ENCODE peak calls at places on chromosome 19, in eight cellular contexts. One of them, this sample, is unnamed.

GRCh38 chr19:28705008-28705407 is 507.9 kb downstream of the UQCRFS1 start:
- DNase-seq in activated CD8-positive, alpha-beta memory T cell treated with anti-CD3 and anti-CD28 coated beads for 1 hour: no peak
- DNase-seq in NCI-H1417: no peak
- DNase-seq in PC-3: peak
- DNase-seq in GM20000: no peak
- DNase-seq in posterior vena cava: no peak
- DNase-seq in NCI-H345: peak
- DNase-seq in activated CD4-positive, CD25-positive, alpha-beta regulatory T cell treated with anti-CD3 and anti-CD28 coated beads, Interleukin-2, amount 50 U/mL, for 16 hours: no peak
- DNase-seq in this sample: no peak

GRCh38 chr19:1503089-1503924 is 9.5 kb downstream of the ADAMTSL5 start:
- DNase-seq in activated CD8-positive, alpha-beta memory T cell treated with anti-CD3 and anti-CD28 coated beads for 1 hour: no peak
- DNase-seq in NCI-H1417: peak
- DNase-seq in PC-3: peak
- DNase-seq in GM20000: peak
- DNase-seq in posterior vena cava: peak
- DNase-seq in NCI-H345: peak
- DNase-seq in activated CD4-positive, CD25-positive, alpha-beta regulatory T cell treated with anti-CD3 and anti-CD28 coated beads, Interleukin-2, amount 50 U/mL, for 16 hours: peak
- DNase-seq in this sample: no peak

GRCh38 chr19:55216461-55217198 is 7.3 kb upstream of the PTPRH start:
- DNase-seq in activated CD8-positive, alpha-beta memory T cell treated with anti-CD3 and anti-CD28 coated beads for 1 hour: no peak
- DNase-seq in NCI-H1417: peak
- DNase-seq in PC-3: peak
- DNase-seq in GM20000: peak
- DNase-seq in posterior vena cava: peak
- DNase-seq in NCI-H345: peak
- DNase-seq in activated CD4-positive, CD25-positive, alpha-beta regulatory T cell treated with anti-CD3 and anti-CD28 coated beads, Interleukin-2, amount 50 U/mL, for 16 hours: no peak
- DNase-seq in this sample: no peak

GRCh38 chr19:39083599-39083982 is 577 bp upstream of the ACP7 start:
- DNase-seq in activated CD8-positive, alpha-beta memory T cell treated with anti-CD3 and anti-CD28 coated beads for 1 hour: no peak
- DNase-seq in NCI-H1417: peak
- DNase-seq in PC-3: no peak
- DNase-seq in GM20000: no peak
- DNase-seq in posterior vena cava: no peak
- DNase-seq in NCI-H345: no peak
- DNase-seq in activated CD4-positive, CD25-positive, alpha-beta regulatory T cell treated with anti-CD3 and anti-CD28 coated beads, Interleukin-2, amount 50 U/mL, for 16 hours: no peak
- DNase-seq in this sample: no peak

GRCh38 chr19:52034051-52034728 is 6.0 kb upstream of the ZNF614 start:
- DNase-seq in activated CD8-positive, alpha-beta memory T cell treated with anti-CD3 and anti-CD28 coated beads for 1 hour: no peak
- DNase-seq in NCI-H1417: peak
- DNase-seq in PC-3: no peak
- DNase-seq in GM20000: no peak
- DNase-seq in posterior vena cava: no peak
- DNase-seq in NCI-H345: no peak
- DNase-seq in activated CD4-positive, CD25-positive, alpha-beta regulatory T cell treated with anti-CD3 and anti-CD28 coated beads, Interleukin-2, amount 50 U/mL, for 16 hours: no peak
- DNase-seq in this sample: no peak

GRCh38 chr19:38831142-38831605 is 420 bp downstream of the ECH1 start:
- DNase-seq in activated CD8-positive, alpha-beta memory T cell treated with anti-CD3 and anti-CD28 coated beads for 1 hour: no peak
- DNase-seq in NCI-H1417: peak
- DNase-seq in PC-3: peak
- DNase-seq in GM20000: peak
- DNase-seq in posterior vena cava: peak
- DNase-seq in NCI-H345: peak
- DNase-seq in activated CD4-positive, CD25-positive, alpha-beta regulatory T cell treated with anti-CD3 and anti-CD28 coated beads, Interleukin-2, amount 50 U/mL, for 16 hours: no peak
- DNase-seq in this sample: no peak

GRCh38 chr19:54178581-54179261 is 5.8 kb upstream of the TMC4 start:
- DNase-seq in activated CD8-positive, alpha-beta memory T cell treated with anti-CD3 and anti-CD28 coated beads for 1 hour: no peak
- DNase-seq in NCI-H1417: peak
- DNase-seq in PC-3: peak
- DNase-seq in GM20000: no peak
- DNase-seq in posterior vena cava: peak
- DNase-seq in NCI-H345: peak
- DNase-seq in activated CD4-positive, CD25-positive, alpha-beta regulatory T cell treated with anti-CD3 and anti-CD28 coated beads, Interleukin-2, amount 50 U/mL, for 16 hours: no peak
- DNase-seq in this sample: no peak

GRCh38 chr19:43780706-43781525 is at the start of gene KCNN4:
- DNase-seq in activated CD8-positive, alpha-beta memory T cell treated with anti-CD3 and anti-CD28 coated beads for 1 hour: no peak
- DNase-seq in NCI-H1417: no peak
- DNase-seq in PC-3: peak
- DNase-seq in GM20000: peak
- DNase-seq in posterior vena cava: no peak
- DNase-seq in NCI-H345: no peak
- DNase-seq in activated CD4-positive, CD25-positive, alpha-beta regulatory T cell treated with anti-CD3 and anti-CD28 coated beads, Interleukin-2, amount 50 U/mL, for 16 hours: peak
- DNase-seq in this sample: no peak

GRCh38 chr19:801861-802496 is 4.7 kb downstream of the PTBP1 start:
- DNase-seq in activated CD8-positive, alpha-beta memory T cell treated with anti-CD3 and anti-CD28 coated beads for 1 hour: no peak
- DNase-seq in NCI-H1417: no peak
- DNase-seq in PC-3: no peak
- DNase-seq in GM20000: no peak
- DNase-seq in posterior vena cava: peak
- DNase-seq in NCI-H345: no peak
- DNase-seq in activated CD4-positive, CD25-positive, alpha-beta regulatory T cell treated with anti-CD3 and anti-CD28 coated beads, Interleukin-2, amount 50 U/mL, for 16 hours: no peak
- DNase-seq in this sample: no peak

GRCh38 chr19:15280915-15281683 is 48.9 kb upstream of the EPHX3 start:
- DNase-seq in activated CD8-positive, alpha-beta memory T cell treated with anti-CD3 and anti-CD28 coated beads for 1 hour: no peak
- DNase-seq in NCI-H1417: peak
- DNase-seq in PC-3: peak
- DNase-seq in GM20000: no peak
- DNase-seq in posterior vena cava: peak
- DNase-seq in NCI-H345: peak
- DNase-seq in activated CD4-positive, CD25-positive, alpha-beta regulatory T cell treated with anti-CD3 and anti-CD28 coated beads, Interleukin-2, amount 50 U/mL, for 16 hours: no peak
- DNase-seq in this sample: no peak

This sample was measured in cortex of kidney.